ENCODE peak calls at places on chromosomes 7 and 10, in seven cellular contexts. One of them, this sample, is unnamed.

GRCh38 chr7:68321076-68321639 is 1277.1 kb upstream of the AUTS2 start:
- DNase-seq in GM12865: no peak
- DNase-seq in retinal pigment epithelial cell: peak; percentile 74
- DNase-seq in AG10803: peak; percentile 15
- DNase-seq in HepG2: no peak
- DNase-seq in heart right ventricle: peak; percentile 67
- DNase-seq in A549: peak; percentile 13
- DNase-seq in this sample: no peak

GRCh38 chr7:81845628-81846259 is 75.9 kb upstream of the HGF start:
- DNase-seq in GM12865: peak; percentile 53
- DNase-seq in retinal pigment epithelial cell: no peak
- DNase-seq in AG10803: peak; percentile 36
- DNase-seq in HepG2: no peak
- DNase-seq in heart right ventricle: no peak
- DNase-seq in A549: no peak
- DNase-seq in this sample: no peak

GRCh38 chr7:14899065-14899464 is 3.5 kb downstream of the DGKB start:
- DNase-seq in GM12865: no peak
- DNase-seq in retinal pigment epithelial cell: no peak
- DNase-seq in AG10803: no peak
- DNase-seq in HepG2: no peak
- DNase-seq in heart right ventricle: no peak
- DNase-seq in A549: no peak
- DNase-seq in this sample: no peak

GRCh38 chr7:121198502-121198901 is 130.3 kb upstream of the WNT16 start:
- DNase-seq in GM12865: no peak
- DNase-seq in retinal pigment epithelial cell: no peak
- DNase-seq in AG10803: no peak
- DNase-seq in HepG2: no peak
- DNase-seq in heart right ventricle: peak; percentile 32
- DNase-seq in A549: no peak
- DNase-seq in this sample: no peak

GRCh38 chr10:103554488-103555320 is 61.2 kb downstream of the NEURL1 start:
- DNase-seq in GM12865: no peak
- DNase-seq in retinal pigment epithelial cell: no peak
- DNase-seq in AG10803: peak; percentile 51
- DNase-seq in HepG2: peak; percentile 39
- DNase-seq in heart right ventricle: peak; percentile 33
- DNase-seq in A549: peak; percentile 71
- DNase-seq in this sample: peak; percentile 63

GRCh38 chr7:114976666-114977065 is 54.8 kb downstream of the MDFIC start:
- DNase-seq in GM12865: no peak
- DNase-seq in retinal pigment epithelial cell: no peak
- DNase-seq in AG10803: no peak
- DNase-seq in HepG2: no peak
- DNase-seq in heart right ventricle: no peak
- DNase-seq in A549: no peak
- DNase-seq in this sample: no peak

GRCh38 chr7:157507987-157508386 is 171.2 kb downstream of the DNAJB6 start:
- DNase-seq in GM12865: no peak
- DNase-seq in retinal pigment epithelial cell: no peak
- DNase-seq in AG10803: no peak
- DNase-seq in HepG2: no peak
- DNase-seq in heart right ventricle: no peak
- DNase-seq in A549: no peak
- DNase-seq in this sample: no peak

GRCh38 chr10:97640868-97641811 is 669 bp downstream of the PI4K2A start:
- DNase-seq in GM12865: peak; percentile 34
- DNase-seq in retinal pigment epithelial cell: no peak
- DNase-seq in AG10803: peak; percentile 63
- DNase-seq in HepG2: no peak
- DNase-seq in heart right ventricle: no peak
- DNase-seq in A549: no peak
- DNase-seq in this sample: no peak

GRCh38 chr10:36730316-36730715 is 395.1 kb upstream of the ANKRD30A start:
- DNase-seq in GM12865: no peak
- DNase-seq in retinal pigment epithelial cell: no peak
- DNase-seq in AG10803: no peak
- DNase-seq in HepG2: no peak
- DNase-seq in heart right ventricle: no peak
- DNase-seq in A549: no peak
- DNase-seq in this sample: no peak

GRCh38 chr7:2821161-2821841 is 22.8 kb downstream of the GNA12 start:
- DNase-seq in GM12865: peak; percentile 75
- DNase-seq in retinal pigment epithelial cell: no peak
- DNase-seq in AG10803: peak; percentile 90
- DNase-seq in HepG2: no peak
- DNase-seq in heart right ventricle: no peak
- DNase-seq in A549: peak; percentile 62
- DNase-seq in this sample: no peak

GRCh38 chr7:7732566-7733290 is 14.3 kb upstream of the RPA3 start:
- DNase-seq in GM12865: no peak
- DNase-seq in retinal pigment epithelial cell: peak; percentile 84
- DNase-seq in AG10803: peak; percentile 95
- DNase-seq in HepG2: peak; percentile 70
- DNase-seq in heart right ventricle: no peak
- DNase-seq in A549: no peak
- DNase-seq in this sample: no peak

GRCh38 chr7:142381727-142382409 is 124.0 kb upstream of the PRSS58 start:
- DNase-seq in GM12865: no peak
- DNase-seq in retinal pigment epithelial cell: no peak
- DNase-seq in AG10803: no peak
- DNase-seq in HepG2: no peak
- DNase-seq in heart right ventricle: no peak
- DNase-seq in A549: no peak
- DNase-seq in this sample: no peak

GRCh38 chr7:44431091-44431608 is 59.3 kb downstream of the NUDCD3 start:
- DNase-seq in GM12865: peak; percentile 72
- DNase-seq in retinal pigment epithelial cell: no peak
- DNase-seq in AG10803: no peak
- DNase-seq in HepG2: peak; percentile 31
- DNase-seq in heart right ventricle: no peak
- DNase-seq in A549: no peak
- DNase-seq in this sample: peak; percentile 54

GRCh38 chr7:23213755-23214154 is 31.9 kb downstream of the NUP42 start:
- DNase-seq in GM12865: no peak
- DNase-seq in retinal pigment epithelial cell: no peak
- DNase-seq in AG10803: no peak
- DNase-seq in HepG2: no peak
- DNase-seq in heart right ventricle: no peak
- DNase-seq in A549: no peak
- DNase-seq in this sample: no peak

GRCh38 chr7:23214938-23215337 is 31.6 kb upstream of the GPNMB start:
- DNase-seq in GM12865: no peak
- DNase-seq in retinal pigment epithelial cell: no peak
- DNase-seq in AG10803: no peak
- DNase-seq in HepG2: no peak
- DNase-seq in heart right ventricle: no peak
- DNase-seq in A549: no peak
- DNase-seq in this sample: no peak

GRCh38 chr7:23212395-23212794 is 30.5 kb downstream of the NUP42 start:
- DNase-seq in GM12865: no peak
- DNase-seq in retinal pigment epithelial cell: no peak
- DNase-seq in AG10803: no peak
- DNase-seq in HepG2: no peak
- DNase-seq in heart right ventricle: no peak
- DNase-seq in A549: no peak
- DNase-seq in this sample: no peak

GRCh38 chr7:23216021-23216420 is 30.6 kb upstream of the GPNMB start:
- DNase-seq in GM12865: no peak
- DNase-seq in retinal pigment epithelial cell: peak; percentile 61
- DNase-seq in AG10803: no peak
- DNase-seq in HepG2: no peak
- DNase-seq in heart right ventricle: peak; percentile 35
- DNase-seq in A549: no peak
- DNase-seq in this sample: no peak

GRCh38 chr7:23214423-23214822 is 32.2 kb upstream of the GPNMB start:
- DNase-seq in GM12865: no peak
- DNase-seq in retinal pigment epithelial cell: no peak
- DNase-seq in AG10803: no peak
- DNase-seq in HepG2: no peak
- DNase-seq in heart right ventricle: no peak
- DNase-seq in A549: no peak
- DNase-seq in this sample: no peak
- H3K4me3 ChIP-seq in GM12865: no peak overlapping the region
- H3K4me3 ChIP-seq in retinal pigment epithelial cell: no peak overlapping the region
- H3K4me3 ChIP-seq in AG10803: no peak overlapping the region
- H3K4me3 ChIP-seq in HepG2: no peak overlapping the region
- H3K4me3 ChIP-seq in heart right ventricle: no peak overlapping the region
- H3K4me3 ChIP-seq in A549: no peak overlapping the region
- H3K4me3 ChIP-seq in this sample: no peak overlapping the region

DNA sequence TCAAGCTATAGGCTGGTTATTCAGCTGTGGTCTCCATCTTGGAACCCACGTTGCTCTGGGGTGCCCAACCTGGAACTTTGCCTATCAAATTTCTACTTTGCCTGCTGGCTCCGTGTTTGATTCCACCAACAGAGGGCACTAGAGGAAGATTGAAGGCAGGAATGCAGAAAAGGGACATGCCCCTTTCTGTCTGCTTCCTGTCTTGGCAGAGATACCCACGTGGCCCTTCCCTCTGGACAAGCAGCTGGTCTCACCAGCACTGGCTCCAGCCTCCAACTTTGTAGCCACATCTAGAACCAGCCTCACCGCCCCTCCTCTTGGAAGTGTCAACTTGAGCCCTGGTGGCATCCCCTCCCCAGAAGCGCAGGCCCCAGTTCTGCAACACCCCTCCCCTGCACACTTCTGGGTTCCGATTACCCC is 52.1 kb upstream of the ZNF438 start:
- DNase-seq in GM12865: peak; percentile 75
- DNase-seq in retinal pigment epithelial cell: no peak
- DNase-seq in AG10803: peak; percentile 48
- DNase-seq in HepG2: peak; percentile 20
- DNase-seq in heart right ventricle: peak; percentile 51
- DNase-seq in A549: peak; percentile 51
- DNase-seq in this sample: peak; percentile 61
- TF ChIP-seq CTCF in GM12865: peak; percentile 49
- TF ChIP-seq CTCF in retinal pigment epithelial cell: peak; percentile 64
- TF ChIP-seq CTCF in AG10803: peak; percentile 40
- TF ChIP-seq CTCF in HepG2: peak; percentile 43
- TF ChIP-seq CTCF in heart right ventricle: peak; percentile 56
- TF ChIP-seq CTCF in A549: peak; percentile 37
- TF ChIP-seq CTCF in this sample: peak; percentile 32

GRCh38 chr10:34721201-34721840 is 93.8 kb downstream of the PARD3 start:
- DNase-seq in GM12865: no peak
- DNase-seq in retinal pigment epithelial cell: no peak
- DNase-seq in AG10803: peak; percentile 77
- DNase-seq in HepG2: no peak
- DNase-seq in heart right ventricle: no peak
- DNase-seq in A549: no peak
- DNase-seq in this sample: no peak

GRCh38 chr10:34719336-34719735 is 95.8 kb downstream of the PARD3 start:
- DNase-seq in GM12865: no peak
- DNase-seq in retinal pigment epithelial cell: no peak
- DNase-seq in AG10803: no peak
- DNase-seq in HepG2: no peak
- DNase-seq in heart right ventricle: no peak
- DNase-seq in A549: no peak
- DNase-seq in this sample: no peak

GRCh38 chr10:34719746-34720145 is 95.3 kb downstream of the PARD3 start:
- DNase-seq in GM12865: no peak
- DNase-seq in retinal pigment epithelial cell: no peak
- DNase-seq in AG10803: no peak
- DNase-seq in HepG2: no peak
- DNase-seq in heart right ventricle: no peak
- DNase-seq in A549: no peak
- DNase-seq in this sample: no peak

GRCh38 chr10:34723746-34724145 is 91.3 kb downstream of the PARD3 start:
- DNase-seq in GM12865: peak; percentile 30
- DNase-seq in retinal pigment epithelial cell: no peak
- DNase-seq in AG10803: peak; percentile 77
- DNase-seq in HepG2: peak; percentile 42
- DNase-seq in heart right ventricle: peak; percentile 67
- DNase-seq in A549: no peak
- DNase-seq in this sample: no peak

DNA sequence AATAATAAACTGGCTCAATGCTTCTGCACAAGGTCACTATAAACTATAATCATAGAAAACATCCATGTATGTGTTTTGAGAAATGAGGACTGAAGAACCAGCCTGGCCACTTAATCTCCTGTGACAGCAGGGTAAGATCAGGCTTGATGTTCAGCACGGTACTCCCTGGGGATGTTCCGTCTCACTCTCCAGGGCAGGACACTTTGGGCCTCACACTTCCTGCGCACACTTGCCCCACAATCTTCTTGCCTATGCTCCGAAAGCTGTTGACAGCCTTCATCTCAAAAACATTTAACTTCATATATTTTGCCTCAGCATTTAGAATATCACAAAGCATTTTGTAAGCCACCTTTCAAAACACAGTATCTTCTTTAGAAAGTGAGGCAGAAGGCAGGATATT is 92.7 kb downstream of the PARD3 start:
- DNase-seq in GM12865: no peak
- DNase-seq in retinal pigment epithelial cell: no peak
- DNase-seq in AG10803: no peak
- DNase-seq in HepG2: no peak
- DNase-seq in heart right ventricle: no peak
- DNase-seq in A549: no peak
- DNase-seq in this sample: no peak
- H3K4me3 ChIP-seq in GM12865: no peak overlapping the region
- H3K4me3 ChIP-seq in retinal pigment epithelial cell: no peak overlapping the region
- H3K4me3 ChIP-seq in AG10803: no peak overlapping the region
- H3K4me3 ChIP-seq in HepG2: no peak overlapping the region
- H3K4me3 ChIP-seq in heart right ventricle: no peak overlapping the region
- H3K4me3 ChIP-seq in A549: no peak overlapping the region
- H3K4me3 ChIP-seq in this sample: no peak overlapping the region

DNA sequence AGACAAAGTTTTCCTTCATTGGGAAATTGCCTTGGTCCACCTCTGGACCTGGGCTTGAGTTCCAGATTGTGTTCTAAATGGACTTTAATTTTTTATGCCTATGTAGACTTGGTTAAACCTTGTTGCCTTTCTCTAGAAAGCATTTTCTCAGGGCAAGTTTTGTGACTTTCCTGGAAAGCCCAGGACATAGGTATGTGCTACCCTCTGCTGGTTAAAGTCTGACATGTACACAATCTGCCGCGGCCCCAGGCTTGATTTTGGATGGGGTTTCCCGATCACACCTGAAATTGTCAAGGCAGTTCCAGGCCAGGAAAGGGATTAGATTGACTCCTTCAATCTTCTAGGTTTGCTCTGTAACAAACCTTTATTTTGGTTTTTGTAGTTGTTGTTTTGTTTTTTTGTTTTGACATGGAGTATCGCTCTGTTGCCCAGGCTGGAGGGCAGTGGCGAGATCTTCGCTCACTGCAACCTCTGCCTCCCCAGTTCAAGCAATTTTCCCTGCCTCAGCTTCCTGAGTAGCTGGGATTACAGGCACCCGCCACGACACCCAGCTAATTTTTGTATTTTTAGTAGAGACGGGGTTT is 14.1 kb upstream of the AKR1B10 start:
- DNase-seq in GM12865: peak; percentile 58
- DNase-seq in retinal pigment epithelial cell: no peak
- DNase-seq in AG10803: peak; percentile 52
- DNase-seq in HepG2: peak; percentile 27
- DNase-seq in heart right ventricle: peak; percentile 27
- DNase-seq in A549: peak; percentile 91
- DNase-seq in this sample: peak; percentile 40
- TF ChIP-seq CTCF in GM12865: peak; percentile 52
- TF ChIP-seq CTCF in retinal pigment epithelial cell: peak; percentile 77
- TF ChIP-seq CTCF in AG10803: peak; percentile 82
- TF ChIP-seq CTCF in HepG2: peak; percentile 73
- TF ChIP-seq CTCF in heart right ventricle: peak; percentile 73
- TF ChIP-seq CTCF in A549: peak; percentile 99
- TF ChIP-seq CTCF in this sample: peak; percentile 77